ENCODE peak calls at places on chromosomes 7 and 10, in six cellular contexts. C, H, W, R, S and L are unnamed samples.

GRCh38 chr7:114140561-114140960 is 221.8 kb upstream of the PPP1R3A start:
- DNase-seq in C (no peak), H (no peak), W (no peak), R (no peak), S (no peak), L (no peak)

GRCh38 chr7:26397326-26397725 is 105.7 kb downstream of the SNX10 start:
- DNase-seq in C (peak), H (no peak), W (peak), R (no peak), S (no peak), L (no peak)

GRCh38 chr10:62895058-62895457 is 78.9 kb upstream of the EGR2 start:
- DNase-seq in C (no peak), H (no peak), W (no peak), R (peak), S (no peak), L (no peak)

GRCh38 chr10:63707254-63707910 is 186.2 kb downstream of the REEP3 start:
- DNase-seq in C (peak), H (no peak), W (peak), R (peak), S (no peak), L (no peak)

GRCh38 chr10:24703700-24704099 is 20.0 kb downstream of the ARHGAP21 start:
- DNase-seq in C (no peak), H (no peak), W (no peak), R (peak), S (no peak), L (no peak)

GRCh38 chr10:120365872-120366271 is 91.2 kb upstream of the PLPP4 start:
- DNase-seq in C (no peak), H (no peak), W (no peak), R (peak), S (no peak), L (no peak)

GRCh38 chr10:96740141-96740540 is 19.8 kb upstream of the PIK3AP1 start:
- DNase-seq in C (no peak), H (no peak), W (no peak), R (no peak), S (no peak), L (no peak)

GRCh38 chr10:20874261-20874660 is 22.9 kb downstream of the NEBL start:
- DNase-seq in C (no peak), H (no peak), W (no peak), R (no peak), S (no peak), L (no peak)

GRCh38 chr10:35336084-35336831 is at the start of gene CCNY:
- DNase-seq in C (peak), H (peak), W (peak), R (peak), S (peak), L (peak)

GRCh38 chr10:130866857-130867256 is 444.7 kb downstream of the TCERG1L start:
- DNase-seq in C (no peak), H (no peak), W (no peak), R (no peak), S (no peak), L (no peak)

GRCh38 chr7:295155-296154 is 5.5 kb downstream of the FOXL3 start:
- DNase-seq in C (no peak), H (no peak), W (no peak), R (no peak), S (no peak), L (no peak)

GRCh38 chr10:35890061-35890969 is 248.2 kb upstream of the FZD8 start:
- DNase-seq in C (no peak), H (no peak), W (no peak), R (no peak), S (no peak), L (no peak)

GRCh38 chr10:6850452-6850851 is 270.4 kb upstream of the PRKCQ start:
- DNase-seq in C (no peak), H (no peak), W (no peak), R (no peak), S (no peak), L (no peak)

GRCh38 chr10:4945706-4946348 is 17.4 kb upstream of the AKR1C1 start:
- DNase-seq in C (no peak), H (no peak), W (no peak), R (peak), S (no peak), L (no peak)

GRCh38 chr7:43508434-43508833 is 74.5 kb upstream of the STK17A start:
- DNase-seq in C (no peak), H (no peak), W (no peak), R (no peak), S (no peak), L (no peak)

GRCh38 chr7:151088019-151088855 is 2.0 kb downstream of the AGAP3 start:
- DNase-seq in C (no peak), H (no peak), W (no peak), R (peak), S (peak), L (no peak)

GRCh38 chr10:110717830-110718595 is 73.9 kb downstream of the RBM20 start:
- DNase-seq in C (no peak), H (no peak), W (no peak), R (no peak), S (no peak), L (peak)

GRCh38 chr7:101542527-101543241 is 86.4 kb downstream of the MYL10 start:
- DNase-seq in C (peak), H (peak), W (peak), R (peak), S (no peak), L (peak)

GRCh38 chr10:101781984-101782810 is 1.0 kb downstream of the NPM3 start:
- DNase-seq in C (no peak), H (no peak), W (peak), R (no peak), S (peak), L (no peak)

GRCh38 chr10:123205041-123205440 is 50.8 kb downstream of the BUB3 start:
- DNase-seq in C (no peak), H (no peak), W (no peak), R (no peak), S (no peak), L (no peak)

GRCh38 chr7:1665721-1666250 is 4.3 kb upstream of the ELFN1 start:
- DNase-seq in C (no peak), H (no peak), W (peak), R (peak), S (peak), L (no peak)

GRCh38 chr7:16599860-16600259 is 45.7 kb downstream of the ANKMY2 start:
- DNase-seq in C (no peak), H (no peak), W (peak), R (no peak), S (no peak), L (no peak)

GRCh38 chr7:24820730-24821044 is 63.4 kb upstream of the GSDME start:
- DNase-seq in C (no peak), H (no peak), W (peak), R (no peak), S (no peak), L (no peak)

GRCh38 chr10:83346216-83346910 is 792.9 kb upstream of the GHITM start:
- DNase-seq in C (no peak), H (no peak), W (no peak), R (no peak), S (no peak), L (no peak)

GRCh38 chr10:133128126-133129081 is 31.6 kb upstream of the KNDC1 start:
- DNase-seq in C (no peak), H (peak), W (no peak), R (no peak), S (peak), L (no peak)

GRCh38 chr7:140342732-140343514 is 55.4 kb downstream of the SLC37A3 start:
- DNase-seq in C (no peak), H (no peak), W (peak), R (peak), S (no peak), L (peak)

GRCh38 chr7:91710896-91711295 is 169.6 kb downstream of the MTERF1 start:
- DNase-seq in C (peak), H (no peak), W (no peak), R (no peak), S (no peak), L (no peak)

GRCh38 chr10:60311821-60312220 is 77.9 kb downstream of the ANK3 start:
- DNase-seq in C (no peak), H (no peak), W (no peak), R (no peak), S (no peak), L (no peak)

GRCh38 chr10:121131014-121131413 is 279.9 kb downstream of the WDR11 start:
- DNase-seq in C (no peak), H (no peak), W (no peak), R (no peak), S (no peak), L (no peak)

GRCh38 chr7:114102131-114102530 is 183.3 kb upstream of the PPP1R3A start:
- DNase-seq in C (no peak), H (no peak), W (no peak), R (no peak), S (no peak), L (no peak)

GRCh38 chr10:42888504-42889095 is 106.0 kb downstream of the BMS1 start:
- DNase-seq in C (no peak), H (no peak), W (no peak), R (peak), S (no peak), L (no peak)

GRCh38 chr10:31929260-31929985 is 792 bp upstream of the ARHGAP12 start:
- DNase-seq in C (peak), H (peak), W (peak), R (peak), S (peak), L (peak)

GRCh38 chr10:132788831-132789219 is 2.9 kb upstream of the NKX6-2 start:
- DNase-seq in C (no peak), H (no peak), W (no peak), R (no peak), S (no peak), L (no peak)